ENCODE peak calls at places on chromosomes 12 and 14, in five cellular contexts. I is stimulated activated CD4-positive, alpha-beta T cell treated with anti-CD3 and anti-CD28 coated beads, Interleukin-1b, Interleukin-23, amount 100 ng/mL, for 1 hour; B is cardiac fibroblast; M is endothelial cell; P is ACHN. W is an unnamed sample.

GRCh38 chr12:53063708-53064612 is 14.1 kb downstream of the TNS2 start:
- DNase-seq in I (no peak), B (peak; percentile 91), M (no peak), P (peak; percentile 43), W (peak; percentile 15)

GRCh38 chr12:48988030-48988649 is 10.0 kb downstream of the WNT1 start:
- DNase-seq in I (peak; percentile 61), B (peak; percentile 55), M (peak; percentile 92), P (peak; percentile 70), W (peak; percentile 73)

GRCh38 chr12:10031318-10031717 is 836 bp downstream of the CLEC9A start:
- DNase-seq in I (no peak), B (no peak), M (no peak), P (no peak), W (no peak)

GRCh38 chr12:6809056-6809455 is 12.6 kb upstream of the GPR162 start:
- DNase-seq in I (no peak), B (no peak), M (no peak), P (no peak), W (no peak)

GRCh38 chr14:49879683-49880204 is 13.1 kb upstream of the ARF6 start:
- DNase-seq in I (no peak), B (peak; percentile 70), M (peak; percentile 48), P (peak; percentile 73), W (peak; percentile 54)

GRCh38 chr14:95149441-95149840 is 7.9 kb downstream of the DICER1 start:
- DNase-seq in I (no peak), B (no peak), M (no peak), P (no peak), W (no peak)

GRCh38 chr12:56461235-56462159 is 6.9 kb upstream of the SPRYD4 start:
- DNase-seq in I (no peak), B (no peak), M (no peak), P (peak; percentile 74), W (no peak)

GRCh38 chr12:67068204-67068731 is 200.9 kb upstream of the CAND1 start:
- DNase-seq in I (no peak), B (no peak), M (peak; percentile 19), P (peak; percentile 72), W (peak; percentile 44)

GRCh38 chr14:53948181-53948884 is 8.3 kb downstream of the BMP4 start:
- DNase-seq in I (no peak), B (no peak), M (no peak), P (no peak), W (no peak)

GRCh38 chr14:66624319-66624937 is 116.5 kb downstream of the GPHN start:
- DNase-seq in I (peak; percentile 10), B (peak; percentile 85), M (peak; percentile 56), P (peak; percentile 56), W (peak; percentile 73)

GRCh38 chr14:35858521-35859209 is 32.5 kb downstream of the BRMS1L start:
- DNase-seq in I (no peak), B (peak; percentile 34), M (no peak), P (no peak), W (no peak)

GRCh38 chr14:56487761-56488160 is 91.8 kb upstream of the TMEM260 start:
- DNase-seq in I (no peak), B (peak; percentile 13), M (no peak), P (no peak), W (no peak)

GRCh38 chr12:9799961-9800360 is 27.3 kb upstream of the KLRF1 start:
- DNase-seq in I (no peak), B (no peak), M (no peak), P (no peak), W (no peak)

GRCh38 chr12:103505371-103506236 is 9.8 kb upstream of the C12orf42 start:
- DNase-seq in I (no peak), B (no peak), M (no peak), P (no peak), W (no peak)

GRCh38 chr12:10098762-10099161 is at the start of gene CLEC1A:
- DNase-seq in I (no peak), B (no peak), M (peak; percentile 55), P (no peak), W (peak; percentile 41)

GRCh38 chr14:22971152-22971551 is 11.2 kb downstream of the AJUBA start:
- DNase-seq in I (no peak), B (no peak), M (no peak), P (no peak), W (no peak)

GRCh38 chr12:68303850-68304249 is 28.3 kb downstream of the MDM1 start:
- DNase-seq in I (no peak), B (peak; percentile 65), M (no peak), P (no peak), W (no peak)

GRCh38 chr12:6946033-6946919 is 2.5 kb downstream of the C12orf57 start:
- DNase-seq in I (no peak), B (no peak), M (peak; percentile 80), P (peak; percentile 99), W (peak; percentile 95)

GRCh38 chr12:57236224-57236924 is 6.9 kb downstream of the SHMT2 start:
- DNase-seq in I (no peak), B (no peak), M (peak; percentile 17), P (no peak), W (peak; percentile 13)

GRCh38 chr12:12405882-12406281 is 49.0 kb downstream of the BORCS5 start:
- DNase-seq in I (no peak), B (no peak), M (no peak), P (no peak), W (peak; percentile 38)

GRCh38 chr12:38488866-38489265 is 172.3 kb downstream of the ALG10B start:
- DNase-seq in I (no peak), B (no peak), M (no peak), P (no peak), W (no peak)

GRCh38 chr12:69092137-69092536 is 147.2 kb upstream of the CPSF6 start:
- DNase-seq in I (no peak), B (no peak), M (no peak), P (no peak), W (no peak)

GRCh38 chr14:42214981-42215491 is 608.4 kb downstream of the LRFN5 start:
- DNase-seq in I (no peak), B (peak; percentile 83), M (no peak), P (peak; percentile 53), W (no peak)

GRCh38 chr12:113050808-113051207 is 5.7 kb upstream of the DTX1 start:
- DNase-seq in I (no peak), B (no peak), M (no peak), P (no peak), W (no peak)

GRCh38 chr14:77979666-77980351 is 179.9 kb downstream of the ADCK1 start:
- DNase-seq in I (no peak), B (no peak), M (peak; percentile 45), P (no peak), W (no peak)

GRCh38 chr12:70920251-70920851 is at the start of gene PTPRR:
- DNase-seq in I (no peak), B (peak; percentile 19), M (peak; percentile 54), P (no peak), W (peak; percentile 28)

GRCh38 chr12:26810330-26810729 is 22.7 kb downstream of the ITPR2 start:
- DNase-seq in I (no peak), B (peak; percentile 91), M (peak; percentile 15), P (peak; percentile 70), W (peak; percentile 15)

GRCh38 chr12:123271182-123271491 is 519 bp downstream of the CDK2AP1 start:
- DNase-seq in I (peak; percentile 54), B (peak; percentile 64), M (peak; percentile 79), P (peak; percentile 78), W (peak; percentile 90)

GRCh38 chr12:1553987-1554982 is 40.1 kb downstream of the FBXL14 start:
- DNase-seq in I (no peak), B (no peak), M (no peak), P (no peak), W (no peak)

GRCh38 chr12:109615556-109616229 is 42.1 kb downstream of the MVK start:
- DNase-seq in I (no peak), B (no peak), M (no peak), P (no peak), W (no peak)

GRCh38 chr12:55492078-55492477 is at the start of gene OR6C68:
- DNase-seq in I (no peak), B (no peak), M (no peak), P (no peak), W (no peak)

GRCh38 chr12:15152864-15153263 is 68.4 kb downstream of the RERG start:
- DNase-seq in I (no peak), B (peak; percentile 73), M (no peak), P (peak; percentile 63), W (peak; percentile 47)

GRCh38 chr12:106705971-106706370 is 68.5 kb upstream of the RIC8B start:
- DNase-seq in I (no peak), B (no peak), M (no peak), P (no peak), W (no peak)